ENCODE peak calls at places on chromosomes 16 and 17, in five cellular contexts. S is dorsolateral prefrontal cortex; O is effector memory CD4-positive, alpha-beta T cell; C is A549; L is tibial nerve. N is an unnamed sample.

GRCh38 chr16:22152316-22152715 is 10.0 kb upstream of the SDR42E2 start:
- DNase-seq in L (no peak), O (no peak), S (no peak), C (no peak), N (no peak)

GRCh38 chr17:80877095-80877828 is 114.4 kb upstream of the CHMP6 start:
- DNase-seq in L (no peak), S (no peak), C (no peak), O (no peak), N (peak)

GRCh38 chr16:69906838-69907301 is 44.3 kb upstream of the CLEC18A start:
- DNase-seq in C (no peak), O (no peak), L (no peak), S (no peak), N (no peak)

GRCh38 chr17:78144736-78145641 is 1.2 kb upstream of the C17orf99 start:
- DNase-seq in O (no peak), S (no peak), C (peak), L (no peak), N (no peak)

GRCh38 chr17:78269893-78270490 is 38.6 kb downstream of the TMEM235 start:
- DNase-seq in S (no peak), C (no peak), L (no peak), O (no peak), N (no peak)

GRCh38 chr16:4103741-4104140 is 12.5 kb downstream of the ADCY9 start:
- DNase-seq in O (no peak), S (no peak), C (no peak), L (no peak), N (no peak)

GRCh38 chr17:10118788-10119130 is 79.6 kb downstream of the GAS7 start:
- DNase-seq in O (no peak), S (no peak), L (no peak), C (no peak), N (no peak)

GRCh38 chr17:73302189-73302588 is 9.6 kb downstream of the CDC42EP4 start:
- DNase-seq in S (no peak), O (no peak), L (no peak), C (no peak), N (no peak)

GRCh38 chr17:54736573-54736972 is 164.1 kb upstream of the TOM1L1 start:
- DNase-seq in L (no peak), S (no peak), C (no peak), O (no peak), N (no peak)

GRCh38 chr16:16045311-16045710 is 95.9 kb downstream of the ABCC1 start:
- DNase-seq in C (no peak), L (no peak), S (no peak), O (no peak), N (no peak)

GRCh38 chr16:23356941-23357340 is 54.8 kb downstream of the SCNN1B start:
- DNase-seq in L (no peak), O (no peak), C (no peak), S (no peak), N (no peak)

GRCh38 chr17:69637399-69638165 is 223.1 kb downstream of the MAP2K6 start:
- DNase-seq in O (no peak), L (no peak), S (no peak), C (no peak), N (no peak)

GRCh38 chr17:39196820-39197331 is 593 bp downstream of the CACNB1 start:
- DNase-seq in O (no peak), L (no peak), S (no peak), C (peak), N (no peak)

GRCh38 chr17:29369831-29370735 is 20.1 kb upstream of the TAOK1 start:
- DNase-seq in L (no peak), C (peak), S (peak), O (peak), N (peak)

GRCh38 chr16:84883301-84883700 is 63.5 kb downstream of the CRISPLD2 start:
- DNase-seq in S (no peak), C (no peak), O (no peak), L (no peak), N (no peak)

GRCh38 chr17:32341141-32341856 is 674 bp downstream of the C17orf75 start:
- DNase-seq in C (peak), O (peak), L (no peak), S (peak), N (peak)

GRCh38 chr17:46925185-46925858 is 2.4 kb downstream of the GOSR2 start:
- DNase-seq in L (no peak), S (no peak), C (no peak), O (no peak), N (no peak)

GRCh38 chr17:17553217-17554195 is 38.0 kb downstream of the PEMT start:
- DNase-seq in O (no peak), C (no peak), S (no peak), L (no peak), N (no peak)

GRCh38 chr17:65058151-65058550 is 1.6 kb upstream of the GNA13 start:
- DNase-seq in L (no peak), O (no peak), C (no peak), S (no peak), N (no peak)

GRCh38 chr16:52556083-52556482 is 9.1 kb upstream of the TOX3 start:
- DNase-seq in C (no peak), S (no peak), O (no peak), L (no peak), N (no peak)

GRCh38 chr16:30659507-30660423 is 1.5 kb downstream of the FBRS start:
- DNase-seq in L (no peak), S (no peak), O (peak), C (no peak), N (peak)

GRCh38 chr17:43517615-43518386 is 28.3 kb downstream of the ETV4 start:
- DNase-seq in L (no peak), O (no peak), S (peak), C (no peak), N (no peak)

GRCh38 chr16:83116274-83116892 is 489.6 kb downstream of the CDH13 start:
- DNase-seq in O (no peak), L (no peak), C (no peak), S (no peak), N (no peak)

GRCh38 chr16:72808754-72809153 is 239.2 kb downstream of the ZFHX3 start:
- DNase-seq in S (no peak), L (no peak), O (no peak), C (no peak), N (no peak)

GRCh38 chr16:72810480-72810879 is 237.4 kb downstream of the ZFHX3 start:
- DNase-seq in S (no peak), L (no peak), C (no peak), O (no peak), N (no peak)

GRCh38 chr16:72805486-72805885 is 242.4 kb downstream of the ZFHX3 start:
- DNase-seq in L (no peak), O (no peak), S (no peak), C (no peak), N (no peak)

GRCh38 chr16:72809446-72809845 is 238.5 kb downstream of the ZFHX3 start:
- DNase-seq in S (no peak), O (no peak), C (no peak), L (no peak), N (no peak)

GRCh38 chr16:72807287-72807686 is 240.6 kb downstream of the ZFHX3 start:
- DNase-seq in S (no peak), O (no peak), L (no peak), C (no peak), N (no peak)
- H3K4me3 ChIP-seq in S (no peak), O (no peak), L (no peak), C (no peak), N (no peak)

GRCh38 chr16:68762996-68763756 is 26.1 kb downstream of the CDH1 start:
- DNase-seq in L (no peak), C (no peak), O (no peak), S (peak), N (no peak)
- H3K4me3 ChIP-seq in L (no peak), C (no peak), O (no peak), S (no peak), N (no peak)

GRCh38 chr17:82301300-82301915 is 16.0 kb downstream of the CD7 start:
- DNase-seq in S (no peak), C (no peak), L (no peak), O (no peak), N (no peak)

GRCh38 chr17:82300228-82300627 is 17.2 kb downstream of the CD7 start:
- DNase-seq in C (no peak), L (no peak), O (no peak), S (no peak), N (no peak)

GRCh38 chr17:82299452-82299851 is 18.0 kb downstream of the CD7 start:
- DNase-seq in C (no peak), O (no peak), L (no peak), S (no peak), N (peak)

GRCh38 chr17:82301916-82302497 is 15.4 kb downstream of the CD7 start:
- DNase-seq in L (no peak), C (no peak), O (peak), S (no peak), N (peak)

DNA sequence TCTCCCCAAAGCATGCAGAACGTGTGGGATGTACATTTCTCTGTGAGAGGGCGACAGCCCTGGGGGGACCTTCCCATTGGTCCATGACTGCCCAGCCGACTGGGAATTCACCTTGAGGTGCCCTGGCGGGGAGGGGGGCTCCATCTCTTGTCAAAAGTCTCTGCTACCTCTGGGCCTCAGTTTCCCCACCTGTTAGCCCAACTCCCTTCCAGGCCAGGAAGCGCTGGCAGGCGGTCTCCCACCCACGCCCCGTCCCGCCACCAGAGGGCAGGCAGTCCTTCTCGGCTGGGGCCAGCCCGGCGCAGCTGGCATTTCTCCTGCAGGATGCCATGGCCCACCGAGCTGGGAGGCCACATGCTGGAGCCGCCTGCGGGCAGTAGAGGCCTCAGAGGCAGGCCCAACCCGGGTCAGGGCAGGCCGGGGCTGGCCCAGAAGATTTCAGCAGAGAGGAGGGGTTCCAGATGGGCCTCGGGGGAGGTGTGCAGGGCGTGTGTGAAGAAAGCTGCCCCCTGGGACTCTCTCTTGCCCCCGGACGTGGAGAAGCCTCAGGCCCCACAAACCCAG is 16.6 kb downstream of the CD7 start:
- DNase-seq in L (no peak), C (peak), O (no peak), S (peak), N (peak)
- H3K4me3 ChIP-seq in L (no peak), C (no peak), O (no peak), S (no peak), N (no peak)

GRCh38 chr16:75758215-75758614 is 31.9 kb upstream of the CPHXL start:
- DNase-seq in C (no peak), L (no peak), O (no peak), S (no peak), N (no peak)

GRCh38 chr16:75762746-75763145 is 36.5 kb upstream of the CPHXL start:
- DNase-seq in S (no peak), O (no peak), L (no peak), C (no peak), N (no peak)

GRCh38 chr16:75763250-75763649 is 37.0 kb upstream of the CPHXL start:
- DNase-seq in C (no peak), O (no peak), S (no peak), L (no peak), N (no peak)

GRCh38 chr16:75760018-75760519 is 33.8 kb upstream of the CPHXL start:
- DNase-seq in O (no peak), C (no peak), L (no peak), S (no peak), N (no peak)

GRCh38 chr16:75761111-75761510 is 34.8 kb upstream of the CPHXL start:
- DNase-seq in C (no peak), L (no peak), O (no peak), S (no peak), N (no peak)
- H3K4me3 ChIP-seq in C (no peak), L (no peak), O (no peak), S (no peak), N (no peak)

DNA sequence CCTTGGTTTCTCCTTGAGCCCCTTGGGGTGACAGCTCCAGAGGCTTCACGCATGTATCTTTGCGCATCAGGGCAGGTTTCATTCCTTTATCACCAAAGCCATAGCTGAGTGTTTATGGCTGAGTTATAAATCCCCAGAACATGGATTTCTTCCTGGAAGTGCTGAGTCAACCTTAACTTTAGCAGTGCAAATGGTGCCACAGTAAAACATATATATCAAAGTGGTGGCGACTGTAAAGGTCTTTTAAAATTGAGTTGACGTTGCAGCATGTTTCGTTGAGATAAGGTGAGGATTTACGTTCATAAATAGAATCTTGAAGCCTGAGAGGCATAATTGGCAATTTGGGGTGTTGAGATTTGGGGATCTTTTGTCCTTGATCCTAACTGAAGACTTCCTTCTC is 214.1 kb downstream of the HS3ST4 start:
- DNase-seq in C (no peak), L (no peak), O (no peak), S (no peak), N (no peak)
- H3K4me3 ChIP-seq in C (no peak), L (no peak), O (no peak), S (no peak), N (no peak)

GRCh38 chr17:48997103-48997826 is at the start of gene IGF2BP1:
- DNase-seq in S (no peak), C (peak), L (no peak), O (no peak), N (no peak)

GRCh38 chr17:48998557-48999440 is 1.6 kb downstream of the IGF2BP1 start:
- DNase-seq in L (no peak), S (no peak), O (no peak), C (peak), N (no peak)

GRCh38 chr17:48995871-48996695 is 1.1 kb upstream of the IGF2BP1 start:
- DNase-seq in O (no peak), C (peak), S (no peak), L (no peak), N (no peak)

GRCh38 chr17:48996696-48997102 is 486 bp upstream of the IGF2BP1 start:
- DNase-seq in L (no peak), S (no peak), O (no peak), C (no peak), N (no peak)

DNA sequence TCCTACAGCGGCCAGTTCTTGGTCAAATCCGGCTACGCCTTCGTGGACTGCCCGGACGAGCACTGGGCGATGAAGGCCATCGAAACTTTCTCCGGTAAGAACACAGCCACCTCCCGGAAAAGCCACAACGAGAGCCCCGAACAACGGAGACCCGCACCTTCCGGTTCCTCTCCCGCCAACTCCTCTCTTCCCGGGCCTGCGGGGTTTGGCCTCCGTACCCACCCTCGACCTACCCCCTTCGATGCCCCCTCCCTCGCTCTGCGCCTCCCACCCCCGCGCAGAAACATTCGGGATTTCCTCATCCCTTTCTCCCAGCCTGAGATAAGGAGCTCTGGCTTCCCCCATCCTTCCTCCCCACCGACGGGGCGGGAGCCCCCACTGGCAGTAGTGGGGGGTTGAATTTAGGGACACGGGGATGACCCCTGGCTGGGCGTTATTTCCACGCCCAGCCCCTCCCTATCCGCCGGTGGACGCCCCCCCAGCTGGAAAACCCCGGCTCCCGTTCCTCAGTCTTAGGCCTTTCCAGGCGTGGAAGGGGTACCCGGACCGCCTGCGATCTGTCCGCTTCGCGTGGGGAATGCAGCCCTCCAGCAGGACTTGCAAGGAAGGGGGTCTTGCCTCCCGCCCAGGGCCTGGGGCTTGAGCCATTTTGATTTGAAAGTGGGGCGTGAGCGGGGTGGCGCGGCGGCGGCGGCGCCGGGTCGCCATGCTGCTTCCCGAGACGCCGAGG is 807 bp downstream of the IGF2BP1 start:
- DNase-seq in S (no peak), C (no peak), O (no peak), L (no peak), N (no peak)
- H3K4me3 ChIP-seq in S (no peak), C (peak), O (peak), L (peak), N (peak)

N was measured in naive thymus-derived CD4-positive, alpha-beta T cell.